ENCODE peak calls at places on chromosomes 13 and 19, in seven cellular contexts. V is adrenal gland, P is mucosa of descending colon, H is Caco-2, R is IMR-90, M is heart right ventricle, N is stomach. Y is an unnamed sample.

GRCh38 chr13:40495620-40496001 is 170.8 kb downstream of the FOXO1 start:
- DNase-seq in M (no peak), V (no peak), N (no peak), P (no peak), H (no peak), R (no peak), Y (no peak)

GRCh38 chr19:861756-862528 is 2.5 kb downstream of the CFD start:
- DNase-seq in P (peak; percentile 75), M (no peak), R (no peak), N (no peak), V (peak; percentile 59), H (peak; percentile 33), Y (peak; percentile 57)

GRCh38 chr19:49441210-49441959 is at the start of gene SLC17A7:
- DNase-seq in H (peak; percentile 43), M (peak; percentile 50), R (no peak), N (no peak), V (no peak), P (peak; percentile 40), Y (peak; percentile 59)

GRCh38 chr13:35356572-35356971 is 119.9 kb downstream of the MAB21L1 start:
- DNase-seq in P (no peak), V (no peak), H (no peak), N (no peak), M (no peak), R (no peak), Y (no peak)

GRCh38 chr13:36369268-36370107 is 23.3 kb upstream of the SPART start:
- DNase-seq in N (no peak), R (peak; percentile 34), M (no peak), P (no peak), H (no peak), V (no peak), Y (no peak)

GRCh38 chr13:50616101-50616500 is 227.4 kb downstream of the DLEU7 start:
- DNase-seq in P (no peak), N (no peak), R (peak; percentile 51), H (no peak), V (no peak), M (no peak), Y (no peak)

GRCh38 chr19:5200844-5201243 is 139.8 kb downstream of the PTPRS start:
- DNase-seq in M (no peak), N (no peak), H (no peak), V (no peak), R (no peak), P (no peak), Y (no peak)

GRCh38 chr19:16671652-16672274 is 10.8 kb downstream of the TMEM38A start:
- DNase-seq in P (peak; percentile 66), V (no peak), M (peak; percentile 55), H (no peak), N (no peak), R (no peak), Y (no peak)

GRCh38 chr13:41054212-41054877 is 7.0 kb upstream of the WBP4 start:
- DNase-seq in H (peak; percentile 57), P (peak; percentile 87), M (no peak), V (no peak), R (peak; percentile 64), N (no peak), Y (peak; percentile 76)

DNA sequence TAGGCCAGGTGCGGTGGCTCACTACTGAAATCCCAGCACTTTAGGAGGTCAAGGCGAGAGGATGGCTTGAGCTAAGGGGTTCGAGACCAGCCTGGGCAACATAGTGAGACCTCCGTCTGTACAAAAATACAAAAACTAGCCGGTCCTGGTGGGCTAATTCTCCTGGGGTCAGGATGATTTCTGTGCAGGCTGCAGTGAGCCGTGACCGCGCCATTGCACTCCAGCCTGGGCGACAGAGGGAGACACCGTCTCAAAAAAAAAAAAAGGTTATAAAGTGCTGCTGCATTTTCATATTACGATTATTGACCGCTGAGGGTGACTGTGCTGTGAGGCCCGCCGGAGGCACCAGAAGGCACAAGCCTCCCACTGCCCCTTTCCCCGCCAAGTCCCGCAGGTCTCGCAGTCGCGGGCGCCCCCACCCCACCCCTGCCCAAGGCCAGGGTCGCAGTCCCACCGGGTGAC is 477 bp upstream of the PLEKHF1 start:
- DNase-seq in H (no peak), N (no peak), P (no peak), V (no peak), M (no peak), R (no peak), Y (no peak)
- H3K4me1 ChIP-seq in H (peaks cover 23% of the 10 kb centered on the region), N (peaks cover 79% of the 10 kb centered on the region), P (peaks cover 22% of the 10 kb centered on the region), V (peaks cover 39% of the 10 kb centered on the region), M (peaks cover 57% of the 10 kb centered on the region), R (peaks cover 27% of the 10 kb centered on the region), Y (peaks cover 36% of the 10 kb centered on the region)

DNA sequence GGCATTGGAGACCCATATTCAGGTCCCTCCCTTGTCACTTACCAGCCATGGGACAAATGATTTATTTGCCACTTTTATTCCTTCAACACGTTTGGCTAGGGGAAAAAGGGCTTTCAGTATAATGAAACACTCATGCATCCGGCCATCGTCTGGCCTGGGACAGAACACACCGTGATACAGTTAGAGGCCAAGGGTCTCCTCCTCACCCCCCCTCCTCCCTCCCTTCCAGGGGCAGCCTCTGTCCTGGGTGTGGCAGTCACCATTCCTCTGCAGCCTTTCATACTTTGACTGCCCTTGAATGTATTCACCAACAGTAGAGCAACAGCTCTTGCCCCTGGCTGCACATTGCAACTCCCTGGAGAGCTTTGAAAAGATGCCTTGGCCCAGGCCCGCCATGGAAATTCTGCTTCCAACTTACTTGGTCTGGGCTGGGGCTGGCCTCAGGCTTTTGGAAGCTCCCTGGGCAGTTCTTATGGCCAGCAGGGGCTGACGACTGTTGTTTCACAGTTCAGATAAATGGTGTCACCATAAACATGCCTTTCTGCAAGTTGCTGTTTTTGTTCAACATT is 3.0 kb downstream of the PAK4 start:
- DNase-seq in R (no peak), H (no peak), N (no peak), P (peak; percentile 34), V (no peak), M (no peak), Y (peak; percentile 48)
- TF ChIP-seq CTCF in R (no peak), H (no peak), N (no peak), P (no peak), V (no peak), M (no peak), Y (no peak)

GRCh38 chr13:25679936-25680335 is 308.2 kb downstream of the ATP8A2 start:
- DNase-seq in H (no peak), V (no peak), N (no peak), M (no peak), P (no peak), R (no peak), Y (no peak)

GRCh38 chr13:25677956-25678355 is 306.2 kb downstream of the ATP8A2 start:
- DNase-seq in R (no peak), H (no peak), P (no peak), N (no peak), M (no peak), V (no peak), Y (no peak)

GRCh38 chr13:25678398-25678797 is 306.6 kb downstream of the ATP8A2 start:
- DNase-seq in P (peak; percentile 10), V (no peak), N (peak; percentile 81), H (no peak), R (no peak), M (no peak), Y (no peak)

GRCh38 chr13:25682221-25682620 is 310.4 kb downstream of the ATP8A2 start:
- DNase-seq in H (no peak), P (no peak), N (no peak), M (no peak), V (no peak), R (no peak), Y (no peak)

DNA sequence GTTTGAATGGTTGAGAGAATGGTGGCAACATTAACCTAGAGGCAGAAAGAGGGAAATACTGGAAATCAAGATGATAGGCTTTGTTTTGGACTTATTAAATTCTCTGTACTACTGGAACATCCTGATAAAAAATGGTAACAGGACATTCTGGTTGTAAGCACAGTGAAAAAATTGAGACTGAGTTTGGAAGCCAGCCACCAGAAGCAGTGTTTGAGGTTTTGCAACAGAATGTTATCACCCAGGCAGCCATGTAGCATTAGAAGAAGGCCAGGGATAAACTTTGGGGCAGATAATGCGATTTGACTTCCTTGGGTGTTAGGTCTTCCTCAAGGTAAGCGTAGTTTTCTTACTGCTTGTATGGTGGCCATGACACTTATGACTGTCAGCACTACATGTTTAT is 307.4 kb downstream of the ATP8A2 start:
- DNase-seq in M (no peak), H (no peak), P (no peak), N (no peak), R (no peak), V (no peak), Y (no peak)
- H3K4me1 ChIP-seq in M (no peaks in the 10 kb centered on the region), H (peaks cover 5% of the 10 kb centered on the region), P (no peaks in the 10 kb centered on the region), N (peaks cover 23% of the 10 kb centered on the region), R (no peaks in the 10 kb centered on the region), V (no peaks in the 10 kb centered on the region), Y (no peaks in the 10 kb centered on the region)

DNA sequence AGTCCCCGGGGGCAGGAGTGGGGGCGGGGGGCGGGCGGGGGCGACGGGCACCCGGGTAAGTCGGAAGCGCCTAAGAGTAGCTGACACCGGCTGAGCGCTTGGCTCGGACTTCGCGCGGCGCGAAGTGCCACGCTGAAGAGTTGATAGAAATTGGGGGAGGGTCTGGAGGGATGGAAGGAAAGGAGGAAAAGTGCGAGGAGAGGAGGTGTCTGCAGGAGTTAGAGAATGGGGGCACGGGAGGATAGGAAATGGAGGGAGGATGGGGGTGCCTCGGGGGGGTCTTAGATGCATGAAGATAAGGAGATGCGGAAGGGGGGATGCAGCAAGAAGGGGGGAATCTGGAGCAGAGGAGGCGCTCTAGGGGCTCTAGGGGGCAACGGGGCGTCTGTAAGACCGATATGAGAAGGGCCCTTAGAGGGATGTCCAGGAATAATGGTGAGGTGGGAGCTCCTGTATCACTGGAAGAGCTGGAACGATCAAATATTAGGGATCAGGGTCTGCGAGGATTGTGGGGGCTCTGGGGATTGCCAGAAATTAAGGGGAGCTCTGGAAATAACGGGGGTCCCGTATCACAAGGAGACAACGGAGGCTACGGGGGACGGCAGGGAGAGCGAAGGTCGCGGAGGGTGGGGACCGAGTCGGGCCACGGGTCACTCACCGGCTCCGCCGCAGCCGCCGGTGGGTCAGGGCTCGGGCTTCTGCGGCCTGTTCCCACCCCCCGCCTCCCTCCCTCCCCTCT is at the start of gene MYPOP:
- DNase-seq in N (no peak), M (no peak), P (peak; percentile 31), V (no peak), R (no peak), H (peak; percentile 26), Y (peak; percentile 57)
- TF ChIP-seq CTCF in N (no peak), M (no peak), P (no peak), V (no peak), R (no peak), H (no peak), Y (no peak)

DNA sequence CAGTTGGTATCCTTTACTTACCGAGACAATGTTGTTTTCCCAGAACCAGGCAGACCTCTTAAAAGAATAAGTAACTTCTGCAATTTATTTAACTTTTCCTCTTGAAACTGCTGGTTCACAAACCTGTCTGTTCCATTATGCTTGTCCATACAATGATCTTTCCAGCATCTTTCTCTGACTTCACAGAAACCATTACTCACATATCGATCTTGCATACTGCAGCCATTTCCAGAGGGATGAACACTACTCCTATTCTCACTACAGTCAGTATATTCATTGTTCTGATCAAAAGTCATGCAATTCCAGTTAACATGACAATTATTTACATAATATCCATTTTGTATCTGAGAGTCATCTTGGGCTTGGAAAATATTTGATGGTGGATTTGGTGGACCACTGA is 2.8 kb downstream of the N4BP2L2 start:
- DNase-seq in V (no peak), R (no peak), M (no peak), P (no peak), N (no peak), H (no peak), Y (no peak)
- H3K4me1 ChIP-seq in V (peaks cover 59% of the 10 kb centered on the region), R (peaks cover 6% of the 10 kb centered on the region), M (peaks cover 65% of the 10 kb centered on the region), P (peaks cover 35% of the 10 kb centered on the region), N (peaks cover 72% of the 10 kb centered on the region), H (peaks cover 4% of the 10 kb centered on the region), Y (peaks cover 26% of the 10 kb centered on the region)